ENCODE peak calls at places on chromosome 15, in four cellular contexts. Z is astrocyte of the cerebellum, C is posterior vena cava, V is fibroblast of the aortic adventitia. H is an unnamed sample.

GRCh38 chr15:74768771-74769342 is 13.0 kb upstream of the CSK start:
- DNase-seq in Z (no peak), C (peak), V (peak), H (no peak)

GRCh38 chr15:91892417-91892816 is 38.9 kb downstream of the SLCO3A1 start:
- DNase-seq in Z (no peak), C (no peak), V (no peak), H (no peak)

GRCh38 chr15:97502038-97502437 is 458.5 kb upstream of the ARRDC4 start:
- DNase-seq in Z (no peak), C (no peak), V (peak), H (no peak)

GRCh38 chr15:99126930-99127329 is 22.1 kb downstream of the SYNM start:
- DNase-seq in Z (no peak), C (peak), V (no peak), H (peak)

GRCh38 chr15:40238927-40239591 is at the start of gene PAK6:
- DNase-seq in Z (no peak), C (no peak), V (peak), H (peak)

GRCh38 chr15:64443747-64444621 is 16.4 kb upstream of the ZNF609 start:
- DNase-seq in Z (peak), C (no peak), V (peak), H (no peak)

GRCh38 chr15:64948916-64949315 is 37.2 kb downstream of the ANKDD1A start:
- DNase-seq in Z (no peak), C (no peak), V (no peak), H (no peak)

GRCh38 chr15:59751552-59752413 is 62.7 kb upstream of the BNIP2 start:
- DNase-seq in Z (no peak), C (no peak), V (peak), H (no peak)

GRCh38 chr15:94259121-94259776 is 27.9 kb downstream of the MCTP2 start:
- DNase-seq in Z (no peak), C (no peak), V (peak), H (no peak)

GRCh38 chr15:90893175-90894090 is 9.1 kb downstream of the FES start:
- DNase-seq in Z (no peak), C (no peak), V (no peak), H (peak)

GRCh38 chr15:66997212-66997611 is 68.2 kb upstream of the SMAD3 start:
- DNase-seq in Z (peak), C (no peak), V (peak), H (no peak)